ENCODE peak calls at places on chromosomes 16 and 17, in seven cellular contexts. A, L, F, E, W, P and J are unnamed samples.

GRCh38 chr17:4480929-4481898 is 17.5 kb upstream of the SPNS2 start:
- DNase-seq in A (no peak), L (no peak), F (no peak), E (no peak), W (no peak), P (no peak), J (no peak)

GRCh38 chr16:67986949-67987348 is 6.7 kb upstream of the DPEP3 start:
- DNase-seq in A (no peak), L (no peak), F (no peak), E (no peak), W (no peak), P (no peak), J (no peak)

GRCh38 chr16:84519855-84520254 is 15.4 kb upstream of the MEAK7 start:
- DNase-seq in A (no peak), L (no peak), F (no peak), E (no peak), W (no peak), P (no peak), J (no peak)

GRCh38 chr17:19647697-19648474 is 665 bp upstream of the ALDH3A2 start:
- DNase-seq in A (no peak), L (peak), F (peak), E (peak), W (peak), P (peak), J (peak)

GRCh38 chr16:13312063-13312462 is 410.7 kb downstream of the SHISA9 start:
- DNase-seq in A (no peak), L (no peak), F (no peak), E (no peak), W (no peak), P (peak), J (no peak)

GRCh38 chr17:48671697-48672171 is 45.6 kb upstream of the HOXB9 start:
- DNase-seq in A (no peak), L (peak), F (peak), E (peak), W (peak), P (peak), J (no peak)

GRCh38 chr16:59683709-59684108 is 949.6 kb upstream of the GOT2 start:
- DNase-seq in A (no peak), L (no peak), F (no peak), E (no peak), W (no peak), P (no peak), J (no peak)

GRCh38 chr17:32609085-32609484 is 122.3 kb downstream of the CDK5R1 start:
- DNase-seq in A (peak), L (no peak), F (peak), E (no peak), W (no peak), P (peak), J (peak)

GRCh38 chr17:81517339-81518112 is 4.9 kb upstream of the ACTG1 start:
- DNase-seq in A (no peak), L (no peak), F (no peak), E (no peak), W (no peak), P (peak), J (peak)

GRCh38 chr16:56931253-56931768 is 631 bp upstream of the HERPUD1 start:
- DNase-seq in A (no peak), L (no peak), F (peak), E (no peak), W (peak), P (peak), J (peak)

GRCh38 chr16:65069090-65069489 is 52.8 kb downstream of the CDH11 start:
- DNase-seq in A (no peak), L (no peak), F (no peak), E (no peak), W (peak), P (no peak), J (no peak)

GRCh38 chr17:80034654-80034976 is 1.1 kb downstream of the TBC1D16 start:
- DNase-seq in A (no peak), L (no peak), F (no peak), E (no peak), W (no peak), P (no peak), J (no peak)

GRCh38 chr16:8774208-8774607 is 23.2 kb downstream of the TMEM186 start:
- DNase-seq in A (no peak), L (no peak), F (no peak), E (no peak), W (no peak), P (no peak), J (no peak)

GRCh38 chr17:72984145-72984924 is 108.2 kb downstream of the SLC39A11 start:
- DNase-seq in A (no peak), L (no peak), F (no peak), E (no peak), W (no peak), P (no peak), J (no peak)

GRCh38 chr17:48704521-48704920 is 17.8 kb downstream of the PRAC1 start:
- DNase-seq in A (no peak), L (peak), F (no peak), E (no peak), W (no peak), P (no peak), J (no peak)

GRCh38 chr17:18008496-18009268 is 30.3 kb downstream of the ATPAF2 start:
- DNase-seq in A (peak), L (no peak), F (no peak), E (no peak), W (no peak), P (no peak), J (no peak)

GRCh38 chr17:78798695-78799559 is 16.9 kb upstream of the CYTH1 start:
- DNase-seq in A (no peak), L (no peak), F (peak), E (peak), W (peak), P (peak), J (no peak)

GRCh38 chr17:82648761-82649474 is 674 bp upstream of the WDR45B start:
- DNase-seq in A (no peak), L (peak), F (peak), E (no peak), W (peak), P (peak), J (no peak)

GRCh38 chr17:45320931-45321461 is 4.2 kb upstream of the MAP3K14 start:
- DNase-seq in A (peak), L (no peak), F (peak), E (no peak), W (peak), P (no peak), J (no peak)

GRCh38 chr16:56749806-56750491 is 20.0 kb downstream of the NUP93 start:
- DNase-seq in A (no peak), L (no peak), F (no peak), E (no peak), W (no peak), P (no peak), J (no peak)

GRCh38 chr16:11784048-11784780 is 12.8 kb downstream of the ZC3H7A start:
- DNase-seq in A (no peak), L (no peak), F (no peak), E (no peak), W (no peak), P (no peak), J (no peak)

GRCh38 chr16:81168406-81168805 is 70.1 kb upstream of the BCO1 start:
- DNase-seq in A (no peak), L (no peak), F (no peak), E (no peak), W (no peak), P (no peak), J (no peak)

GRCh38 chr17:11545002-11545401 is 53.3 kb upstream of the DNAH9 start:
- DNase-seq in A (no peak), L (no peak), F (no peak), E (no peak), W (peak), P (no peak), J (no peak)

GRCh38 chr16:77977336-77977735 is 45.0 kb upstream of the CLEC3A start:
- DNase-seq in A (no peak), L (no peak), F (no peak), E (no peak), W (no peak), P (no peak), J (no peak)

GRCh38 chr16:83989300-83989699 is 21.3 kb downstream of the NECAB2 start:
- DNase-seq in A (no peak), L (no peak), F (no peak), E (no peak), W (no peak), P (no peak), J (no peak)

GRCh38 chr16:77660311-77660710 is 62.0 kb upstream of the NUDT7 start:
- DNase-seq in A (peak), L (peak), F (peak), E (peak), W (peak), P (peak), J (no peak)

GRCh38 chr16:50928065-50928464 is 186.2 kb downstream of the CYLD start:
- DNase-seq in A (no peak), L (no peak), F (no peak), E (no peak), W (no peak), P (no peak), J (no peak)

GRCh38 chr17:228223-228615 is 46.8 kb upstream of the DOC2B start:
- DNase-seq in A (no peak), L (no peak), F (no peak), E (no peak), W (no peak), P (no peak), J (no peak)

GRCh38 chr17:50208611-50209061 is 7.2 kb upstream of the COL1A1 start:
- DNase-seq in A (no peak), L (no peak), F (no peak), E (no peak), W (no peak), P (no peak), J (no peak)

GRCh38 chr16:78490847-78491246 is 391.4 kb downstream of the WWOX start:
- DNase-seq in A (no peak), L (no peak), F (no peak), E (peak), W (no peak), P (no peak), J (no peak)

GRCh38 chr16:11586375-11586855 is 304 bp downstream of the LITAF start:
- DNase-seq in A (no peak), L (no peak), F (no peak), E (no peak), W (no peak), P (no peak), J (no peak)

GRCh38 chr16:19672378-19672777 is 45.6 kb downstream of the KNOP1 start:
- DNase-seq in A (no peak), L (no peak), F (no peak), E (no peak), W (no peak), P (no peak), J (no peak)